ENCODE peak calls at places on chromosome 16, in four cellular contexts. One of them, this sample, is unnamed.
A peak's percentile ranks its signal among the peaks of the same experiment; 100 is the strongest.

GRCh38 chr16:2465653-2466415 is 5.3 kb upstream of the NTN3 start:
- DNase-seq in psoas muscle: no peak
- DNase-seq in SK-N-SH: no peak
- DNase-seq in foreskin keratinocyte: no peak
- DNase-seq in this sample: peak; percentile 78

GRCh38 chr16:80176114-80176513 is 364.7 kb upstream of the DYNLRB2 start:
- DNase-seq in psoas muscle: no peak
- DNase-seq in SK-N-SH: no peak
- DNase-seq in foreskin keratinocyte: no peak
- DNase-seq in this sample: no peak

GRCh38 chr16:77469639-77470038 is 34.8 kb upstream of the ADAMTS18 start:
- DNase-seq in psoas muscle: peak; percentile 22
- DNase-seq in SK-N-SH: no peak
- DNase-seq in foreskin keratinocyte: no peak
- DNase-seq in this sample: no peak

GRCh38 chr16:30995927-30996323 is 10.9 kb downstream of the HSD3B7 start:
- DNase-seq in psoas muscle: no peak
- DNase-seq in SK-N-SH: no peak
- DNase-seq in foreskin keratinocyte: no peak
- DNase-seq in this sample: no peak

GRCh38 chr16:10688291-10688690 is 6.4 kb downstream of the TEKT5 start:
- DNase-seq in psoas muscle: no peak
- DNase-seq in SK-N-SH: no peak
- DNase-seq in foreskin keratinocyte: no peak
- DNase-seq in this sample: no peak

GRCh38 chr16:424033-424622 is 1.3 kb upstream of the RAB11FIP3 start:
- DNase-seq in psoas muscle: peak; percentile 65
- DNase-seq in SK-N-SH: no peak
- DNase-seq in foreskin keratinocyte: peak; percentile 89
- DNase-seq in this sample: no peak

GRCh38 chr16:27727941-27728340 is 178.0 kb downstream of the KATNIP start:
- DNase-seq in psoas muscle: no peak
- DNase-seq in SK-N-SH: no peak
- DNase-seq in foreskin keratinocyte: no peak
- DNase-seq in this sample: no peak

GRCh38 chr16:7303677-7304200 is 28.9 kb upstream of the RBFOX1 start:
- DNase-seq in psoas muscle: no peak
- DNase-seq in SK-N-SH: peak; percentile 34
- DNase-seq in foreskin keratinocyte: no peak
- DNase-seq in this sample: peak; percentile 63

GRCh38 chr16:69105501-69106361 is at the start of gene HAS3:
- DNase-seq in psoas muscle: no peak
- DNase-seq in SK-N-SH: peak; percentile 90
- DNase-seq in foreskin keratinocyte: peak; percentile 54
- DNase-seq in this sample: peak; percentile 93

GRCh38 chr16:50067290-50067853 is 1.6 kb downstream of the HEATR3 start:
- DNase-seq in psoas muscle: no peak
- DNase-seq in SK-N-SH: peak; percentile 53
- DNase-seq in foreskin keratinocyte: peak; percentile 13
- DNase-seq in this sample: peak; percentile 72
- H3K27me3 ChIP-seq in psoas muscle: no peaks in the 10 kb centered on the region
- H3K27me3 ChIP-seq in SK-N-SH: no peaks in the 10 kb centered on the region
- H3K27me3 ChIP-seq in foreskin keratinocyte: no peaks in the 10 kb centered on the region
- H3K27me3 ChIP-seq in this sample: no peaks in the 10 kb centered on the region

GRCh38 chr16:71501562-71501961 is 12.4 kb upstream of the ZNF19 start:
- DNase-seq in psoas muscle: no peak
- DNase-seq in SK-N-SH: no peak
- DNase-seq in foreskin keratinocyte: no peak
- DNase-seq in this sample: no peak
- TF ChIP-seq CTCF in psoas muscle: no peak
- TF ChIP-seq CTCF in SK-N-SH: no peak
- TF ChIP-seq CTCF in foreskin keratinocyte: peak; percentile 8
- TF ChIP-seq CTCF in this sample: peak; percentile 40

DNA sequence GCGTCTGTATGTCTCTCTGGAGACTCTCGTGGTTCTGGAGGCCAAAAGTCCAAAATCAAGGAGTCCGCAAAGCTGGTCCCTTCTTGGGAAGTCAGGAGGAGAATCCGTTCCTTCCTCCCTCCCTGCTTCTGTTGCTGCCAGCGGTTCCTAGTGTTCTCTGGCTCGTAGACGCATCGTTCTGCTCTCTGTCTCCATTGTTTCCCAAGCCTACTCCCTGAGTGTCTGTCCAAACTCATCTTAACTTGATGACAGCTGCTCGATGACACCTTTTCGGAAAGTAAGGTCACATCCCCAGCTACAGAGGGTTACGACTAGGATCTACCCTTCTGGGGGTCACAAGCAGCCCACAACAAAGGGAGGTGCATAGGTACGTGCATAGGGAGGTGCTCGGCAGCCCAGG is 80.7 kb upstream of the FOXF1 start:
- DNase-seq in psoas muscle: no peak
- DNase-seq in SK-N-SH: no peak
- DNase-seq in foreskin keratinocyte: no peak
- DNase-seq in this sample: no peak
- H3K27me3 ChIP-seq in psoas muscle: peaks cover 8% of the 10 kb centered on the region
- H3K27me3 ChIP-seq in SK-N-SH: peaks cover 43% of the 10 kb centered on the region
- H3K27me3 ChIP-seq in foreskin keratinocyte: no peaks in the 10 kb centered on the region
- H3K27me3 ChIP-seq in this sample: peaks cover 1% of the 10 kb centered on the region

DNA sequence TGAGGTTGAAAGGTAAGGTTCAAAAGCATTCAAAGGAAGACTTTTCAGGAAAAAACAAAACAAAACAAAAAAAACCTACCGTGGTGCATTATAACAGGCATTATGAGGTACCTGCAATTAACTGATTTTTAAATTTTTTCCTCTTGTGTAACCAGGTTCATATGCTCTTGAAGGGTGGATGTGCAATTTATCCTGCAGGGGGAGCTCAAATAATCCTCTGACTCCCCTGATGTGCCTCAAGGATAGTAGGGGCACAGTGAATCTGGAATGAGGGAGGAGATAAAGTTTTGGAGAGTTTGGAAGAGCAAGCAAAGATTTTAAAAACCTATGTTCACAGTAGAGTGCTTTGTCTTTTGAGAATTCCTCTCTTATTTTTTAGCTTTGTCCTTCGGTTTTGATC is 1349.4 kb downstream of the CDH8 start:
- DNase-seq in psoas muscle: no peak
- DNase-seq in SK-N-SH: no peak
- DNase-seq in foreskin keratinocyte: no peak
- DNase-seq in this sample: no peak
- TF ChIP-seq CTCF in psoas muscle: no peak
- TF ChIP-seq CTCF in SK-N-SH: no peak
- TF ChIP-seq CTCF in foreskin keratinocyte: peak; percentile 9
- TF ChIP-seq CTCF in this sample: peak; percentile 61

This sample was measured in endodermal cell.